ENCODE peak calls at places on chromosome 3, in seven cellular contexts. X is HS-27A; V is posterior cingulate gyrus; S is stimulated activated CD4-positive, alpha-beta T cell treated with anti-CD3 and anti-CD28 coated beads, Interleukin-4, amount 100 ng/mL, for 4 hours; D is activated naive CD4-positive, alpha-beta T cell treated with Interleukin-2 at 50 U/mL for 16 hours; B is HTR-8/SVneo; Y is progenitor cell of endocrine pancreas. L is an unnamed sample.

GRCh38 chr3:72195895-72196294 is 410.9 kb upstream of the PROK2 start:
- DNase-seq in Y (no peak), V (no peak), S (no peak), X (no peak), D (no peak), B (no peak), L (no peak)

GRCh38 chr3:150995510-150995909 is 23.0 kb upstream of the CLRN1 start:
- DNase-seq in Y (no peak), X (no peak), V (no peak), S (no peak), D (no peak), B (no peak), L (no peak)

GRCh38 chr3:39718674-39719595 is 90.5 kb upstream of the MYRIP start:
- DNase-seq in V (no peak), D (no peak), B (no peak), Y (no peak), S (no peak), X (no peak), L (peak)

GRCh38 chr3:156635973-156636372 is 38.4 kb upstream of the TIPARP start:
- DNase-seq in X (no peak), D (no peak), Y (no peak), V (no peak), S (no peak), B (no peak), L (no peak)

GRCh38 chr3:184696643-184697042 is 15.2 kb downstream of the MAGEF1 start:
- DNase-seq in Y (no peak), S (no peak), B (no peak), V (no peak), D (no peak), X (no peak), L (no peak)

GRCh38 chr3:65888980-65889706 is 149.6 kb downstream of the MAGI1 start:
- DNase-seq in X (peak), S (no peak), Y (no peak), B (peak), D (no peak), V (no peak), L (peak)

GRCh38 chr3:114878119-114878839 is 268.8 kb downstream of the ZBTB20 start:
- DNase-seq in V (no peak), D (no peak), Y (no peak), S (no peak), X (peak), B (no peak), L (no peak)

GRCh38 chr3:138640537-138640936 is 32.0 kb downstream of the FAIM start:
- DNase-seq in S (no peak), B (no peak), V (no peak), X (no peak), D (no peak), Y (no peak), L (no peak)

GRCh38 chr3:62940763-62941632 is 65.8 kb upstream of the CADPS start:
- DNase-seq in D (no peak), Y (no peak), S (no peak), X (no peak), B (no peak), V (no peak), L (no peak)

GRCh38 chr3:48952510-48953118 is 34.0 kb downstream of the ARIH2 start:
- DNase-seq in V (peak), Y (peak), X (no peak), B (no peak), S (peak), D (peak), L (no peak)

GRCh38 chr3:169764453-169765280 is at the start of gene TERC:
- DNase-seq in V (peak), S (peak), Y (peak), D (peak), X (no peak), B (peak), L (peak)

GRCh38 chr3:55204417-55204816 is 276.6 kb upstream of the LRTM1 start:
- DNase-seq in X (no peak), D (no peak), S (no peak), B (no peak), V (no peak), Y (no peak), L (no peak)

GRCh38 chr3:70612920-70613319 is 300.5 kb upstream of the MDFIC2 start:
- DNase-seq in S (no peak), B (no peak), Y (no peak), D (no peak), V (no peak), X (no peak), L (no peak)

GRCh38 chr3:46360904-46361303 is 7.0 kb downstream of the CCR2 start:
- DNase-seq in S (no peak), D (no peak), Y (no peak), V (no peak), X (no peak), B (no peak), L (no peak)

GRCh38 chr3:195337747-195338146 is 66.8 kb upstream of the XXYLT1 start:
- DNase-seq in B (no peak), V (no peak), D (no peak), Y (no peak), X (no peak), S (no peak), L (no peak)

GRCh38 chr3:51373658-51374421 is 11.3 kb upstream of the MANF start:
- DNase-seq in S (no peak), X (no peak), V (no peak), B (no peak), Y (no peak), D (no peak), L (no peak)

GRCh38 chr3:187789872-187790271 is 44.6 kb upstream of the BCL6 start:
- DNase-seq in B (no peak), S (no peak), Y (no peak), D (no peak), V (no peak), X (no peak), L (no peak)